ENCODE peak calls at places on chromosome 12, in six cellular contexts. W, J, F, E, T and G are unnamed samples.

GRCh38 chr12:4780624-4781023 is 60.4 kb downstream of the GALNT8 start:
- DNase-seq in W (no peak), J (no peak), F (no peak), E (no peak), T (no peak), G (no peak)

GRCh38 chr12:110079477-110080400 is 31.4 kb upstream of the C12orf76 start:
- DNase-seq in W (peak), J (no peak), F (peak), E (no peak), T (no peak), G (peak)

GRCh38 chr12:47736216-47736615 is 10.9 kb upstream of the ENDOU start:
- DNase-seq in W (no peak), J (no peak), F (no peak), E (peak), T (no peak), G (no peak)

GRCh38 chr12:49091056-49091835 is 3.4 kb downstream of the DHH start:
- DNase-seq in W (no peak), J (no peak), F (no peak), E (no peak), T (peak), G (no peak)

GRCh38 chr12:85975716-85976115 is 101.6 kb downstream of the NTS start:
- DNase-seq in W (no peak), J (no peak), F (no peak), E (no peak), T (no peak), G (no peak)

GRCh38 chr12:88570103-88570502 is 10.2 kb downstream of the KITLG start:
- DNase-seq in W (no peak), J (no peak), F (no peak), E (no peak), T (no peak), G (no peak)

GRCh38 chr12:109027767-109028166 is 6.9 kb upstream of the SVOP start:
- DNase-seq in W (no peak), J (no peak), F (no peak), E (no peak), T (no peak), G (no peak)

GRCh38 chr12:48883305-48884171 is 17.9 kb upstream of the RND1 start:
- DNase-seq in W (no peak), J (no peak), F (no peak), E (peak), T (peak), G (peak)

GRCh38 chr12:9648701-9649531 is 20.6 kb upstream of the CLEC2D start:
- DNase-seq in W (no peak), J (no peak), F (no peak), E (no peak), T (no peak), G (no peak)

GRCh38 chr12:71846322-71846940 is 6.9 kb downstream of the TBC1D15 start:
- DNase-seq in W (peak), J (peak), F (no peak), E (peak), T (no peak), G (peak)

GRCh38 chr12:131347345-131347714 is 363.6 kb upstream of the SFSWAP start:
- DNase-seq in W (no peak), J (no peak), F (no peak), E (no peak), T (no peak), G (no peak)

GRCh38 chr12:131346578-131347344 is 364.1 kb upstream of the SFSWAP start:
- DNase-seq in W (no peak), J (no peak), F (no peak), E (no peak), T (no peak), G (no peak)

GRCh38 chr12:131349397-131350127 is 361.3 kb upstream of the SFSWAP start:
- DNase-seq in W (no peak), J (no peak), F (no peak), E (no peak), T (no peak), G (no peak)

GRCh38 chr12:131347732-131348131 is 363.2 kb upstream of the SFSWAP start:
- DNase-seq in W (no peak), J (no peak), F (no peak), E (no peak), T (no peak), G (no peak)

GRCh38 chr12:131348226-131349010 is 362.5 kb upstream of the SFSWAP start:
- DNase-seq in W (no peak), J (no peak), F (no peak), E (no peak), T (no peak), G (no peak)
- TF ChIP-seq JUND in W (no peak), J (no peak), F (no peak), E (no peak), T (no peak), G (no peak)

GRCh38 chr12:122887817-122888212 is 8.1 kb downstream of the VPS37B start:
- DNase-seq in W (no peak), J (no peak), F (no peak), E (no peak), T (no peak), G (no peak)
- H3K9ac ChIP-seq in W (no peak), J (peak), F (peak), E (no peak), T (no peak), G (peak)

GRCh38 chr12:123387508-123388217 is 3.7 kb downstream of the KMT5A start:
- DNase-seq in W (peak), J (no peak), F (no peak), E (no peak), T (no peak), G (no peak)

GRCh38 chr12:123390415-123391093 is 6.6 kb downstream of the KMT5A start:
- DNase-seq in W (no peak), J (no peak), F (no peak), E (no peak), T (no peak), G (no peak)

GRCh38 chr12:123388948-123389559 is 5.1 kb downstream of the KMT5A start:
- DNase-seq in W (no peak), J (no peak), F (no peak), E (peak), T (no peak), G (no peak)

GRCh38 chr12:123389560-123390351 is 5.8 kb downstream of the KMT5A start:
- DNase-seq in W (peak), J (no peak), F (no peak), E (peak), T (peak), G (peak)

GRCh38 chr12:123388218-123388947 is 4.5 kb downstream of the KMT5A start:
- DNase-seq in W (peak), J (no peak), F (peak), E (peak), T (peak), G (peak)
- TF ChIP-seq JUND in W (peak), J (no peak), F (no peak), E (no peak), T (no peak), G (no peak)

DNA sequence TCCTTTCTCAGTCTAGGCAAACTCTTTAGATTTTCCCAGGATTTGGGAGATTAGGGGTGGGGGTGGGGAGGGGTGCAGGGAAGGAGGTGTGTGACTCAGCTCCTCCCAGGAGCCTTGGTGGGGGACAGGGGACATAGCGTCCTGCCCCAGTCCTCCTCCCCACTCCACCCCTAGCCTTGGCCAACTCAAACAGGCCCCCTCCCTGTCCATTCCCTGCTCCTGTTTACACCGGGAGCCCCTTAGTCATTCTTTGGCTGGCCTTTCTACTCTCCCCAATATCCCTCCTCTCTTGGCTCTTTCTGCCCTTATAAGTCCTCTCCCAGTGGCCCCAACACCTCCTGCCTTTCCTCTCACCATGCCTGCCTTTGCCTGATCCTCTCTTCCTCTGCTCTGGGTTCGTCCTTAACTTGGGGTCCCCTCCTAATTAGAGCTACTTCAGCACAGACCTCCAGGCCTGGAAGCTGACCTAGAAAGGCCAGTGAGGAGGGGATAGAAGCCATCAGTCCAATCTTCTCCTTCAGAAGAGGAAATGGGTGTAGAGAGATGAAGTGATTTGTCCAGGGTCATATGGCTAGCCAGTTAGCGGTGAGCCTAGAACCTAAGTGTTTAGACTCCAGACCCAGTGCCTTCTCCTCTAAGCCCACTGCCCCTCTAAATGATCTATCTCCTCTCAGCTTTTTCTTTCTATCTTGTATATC is 2.3 kb upstream of the ITGA5 start:
- DNase-seq in W (peak), J (no peak), F (no peak), E (no peak), T (no peak), G (no peak)
- H3K9ac ChIP-seq in W (peak), J (no peak), F (no peak), E (no peak), T (no peak), G (no peak)

GRCh38 chr12:117067638-117068037 is 31.6 kb downstream of the TESC start:
- DNase-seq in W (no peak), J (no peak), F (no peak), E (no peak), T (no peak), G (no peak)
- TF ChIP-seq JUND in W (no peak), J (no peak), F (no peak), E (no peak), T (no peak), G (no peak)

GRCh38 chr12:34257093-34257492 is 234.8 kb downstream of the ALG10 start:
- DNase-seq in W (no peak), J (no peak), F (no peak), E (no peak), T (no peak), G (no peak)

GRCh38 chr12:34249271-34249670 is 227.0 kb downstream of the ALG10 start:
- DNase-seq in W (no peak), J (no peak), F (no peak), E (no peak), T (no peak), G (no peak)

DNA sequence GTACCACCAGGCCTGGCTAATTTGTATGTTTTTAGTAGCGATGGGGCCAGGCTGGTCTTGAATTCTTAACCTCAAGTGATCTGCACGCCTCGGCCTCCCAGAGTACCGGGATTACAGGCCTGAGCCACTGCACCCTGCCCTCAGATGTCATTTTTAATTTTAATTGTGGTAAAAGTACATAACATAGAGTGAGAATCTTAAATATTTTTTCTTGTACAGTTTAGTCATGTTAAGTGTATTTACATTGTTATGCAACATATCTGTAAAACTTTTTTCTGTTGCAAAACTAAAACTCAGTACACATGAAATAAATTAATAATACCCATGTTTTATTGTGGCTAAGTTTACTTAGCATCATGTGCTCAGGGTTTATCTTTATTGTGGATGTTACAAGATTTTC is 231.4 kb downstream of the ALG10 start:
- DNase-seq in W (no peak), J (no peak), F (no peak), E (no peak), T (no peak), G (no peak)
- H3K9ac ChIP-seq in W (no peak), J (no peak), F (no peak), E (no peak), T (no peak), G (no peak)

GRCh38 chr12:12779529-12779928 is 5.9 kb upstream of the APOLD1 start:
- DNase-seq in W (no peak), J (no peak), F (no peak), E (no peak), T (no peak), G (peak)

GRCh38 chr12:12777056-12777455 is 8.4 kb upstream of the APOLD1 start:
- DNase-seq in W (no peak), J (no peak), F (no peak), E (no peak), T (no peak), G (no peak)

GRCh38 chr12:12774791-12775190 is 10.7 kb upstream of the APOLD1 start:
- DNase-seq in W (no peak), J (no peak), F (no peak), E (no peak), T (no peak), G (no peak)

GRCh38 chr12:12770262-12770661 is 15.2 kb upstream of the APOLD1 start:
- DNase-seq in W (no peak), J (no peak), F (no peak), E (no peak), T (no peak), G (no peak)

GRCh38 chr12:12776261-12776660 is 9.2 kb upstream of the APOLD1 start:
- DNase-seq in W (no peak), J (no peak), F (no peak), E (no peak), T (no peak), G (peak)
- TF ChIP-seq JUND in W (no peak), J (no peak), F (no peak), E (no peak), T (no peak), G (no peak)

DNA sequence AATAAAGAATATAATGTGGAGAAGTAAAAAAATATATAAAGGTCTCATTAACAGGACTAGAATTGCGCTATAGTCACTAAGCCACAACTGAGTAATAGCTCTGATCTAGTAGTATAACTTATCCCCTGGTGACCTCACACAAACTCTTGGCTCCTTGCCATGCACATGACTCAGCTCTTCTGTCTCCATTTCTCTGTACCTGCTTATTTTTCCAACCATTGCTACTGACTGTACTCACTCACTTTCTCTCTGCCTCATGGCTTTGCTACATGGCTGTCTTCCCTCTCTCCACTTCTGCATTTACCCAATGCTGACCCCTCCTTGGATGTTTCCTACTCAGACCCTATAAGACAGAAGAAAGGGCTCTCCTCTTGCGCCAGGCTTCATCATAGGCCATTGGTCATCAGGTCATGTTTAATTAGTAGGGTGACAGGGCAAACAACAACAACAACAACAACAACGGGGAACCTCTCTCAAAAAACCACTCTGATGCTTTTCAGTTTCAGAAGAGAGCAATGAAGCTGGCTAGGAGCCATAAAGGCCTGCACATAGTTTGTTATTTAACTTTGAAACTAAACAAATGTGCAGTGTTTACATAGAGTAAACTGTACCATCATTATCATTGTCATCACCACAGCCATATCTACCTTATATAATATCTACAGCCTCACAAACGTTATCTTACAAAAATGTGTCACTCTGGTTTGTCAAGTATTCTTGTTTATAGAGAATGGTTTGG is 25.6 kb upstream of the KRAS start:
- DNase-seq in W (peak), J (peak), F (no peak), E (peak), T (no peak), G (peak)
- H3K9ac ChIP-seq in W (no peak), J (no peak), F (no peak), E (no peak), T (no peak), G (no peak)

GRCh38 chr12:80551897-80552296 is 107.9 kb downstream of the PTPRQ start:
- DNase-seq in W (no peak), J (peak), F (no peak), E (no peak), T (no peak), G (no peak)
- TF ChIP-seq JUND in W (no peak), J (peak), F (no peak), E (peak), T (no peak), G (no peak)